ENCODE peak calls at places on chromosome 10, in ten cellular contexts. N is effector CD8-positive, alpha-beta T cell; X is lung; P is K562; F is HTR-8/SVneo; S is HFFc6; Z is HT1080; C is stimulated activated naive B cell treated with anti-CD40 and anti-IgM and Interleukin-4, amounts not matched to agents 10 μg/mL and 1 μg/mL and 100 μg/mL, for 72 hours; K is RWPE1; L is omental fat pad. V is an unnamed sample.

GRCh38 chr10:89563861-89564478 is 28.6 kb upstream of the SLC16A12 start:
- DNase-seq in K (peak), N (no peak), S (peak), F (peak), C (no peak), P (peak), L (no peak), Z (peak), X (no peak), V (no peak)

GRCh38 chr10:88253622-88254021 is 329.5 kb downstream of the RNLS start:
- DNase-seq in Z (no peak), P (no peak), L (no peak), F (no peak), X (no peak), S (no peak), N (no peak), C (no peak), K (no peak), V (no peak)

GRCh38 chr10:104903433-104903832 is 262.3 kb downstream of the SORCS3 start:
- DNase-seq in P (no peak), S (no peak), K (no peak), X (no peak), N (no peak), F (no peak), Z (no peak), C (no peak), L (no peak), V (no peak)

GRCh38 chr10:29243061-29243460 is 45.8 kb upstream of the LYZL1 start:
- DNase-seq in P (no peak), C (no peak), K (no peak), Z (no peak), S (no peak), L (no peak), N (no peak), X (no peak), F (no peak), V (no peak)

GRCh38 chr10:72851524-72851923 is 42.0 kb upstream of the OIT3 start:
- DNase-seq in S (no peak), P (no peak), C (no peak), N (no peak), F (no peak), X (no peak), L (no peak), K (no peak), Z (no peak), V (no peak)

GRCh38 chr10:119253433-119254174 is 46.2 kb downstream of the GRK5 start:
- DNase-seq in S (peak), C (peak), N (no peak), P (no peak), K (peak), L (no peak), X (peak), F (peak), Z (peak), V (no peak)

GRCh38 chr10:117271427-117271826 is 30.5 kb downstream of the SLC18A2 start:
- DNase-seq in L (no peak), C (no peak), S (peak), P (no peak), Z (peak), F (no peak), X (no peak), K (peak), N (no peak), V (no peak)

GRCh38 chr10:12351447-12351846 is 2.1 kb downstream of the CAMK1D start:
- DNase-seq in N (no peak), F (no peak), S (no peak), Z (no peak), L (no peak), P (no peak), X (no peak), C (no peak), K (no peak), V (no peak)

GRCh38 chr10:91220194-91220953 is at the start of gene PCGF5:
- DNase-seq in L (peak), F (peak), C (peak), X (peak), P (peak), K (peak), S (peak), N (peak), Z (peak), V (peak)

GRCh38 chr10:6721480-6721879 is 141.4 kb upstream of the PRKCQ start:
- DNase-seq in L (no peak), X (no peak), F (peak), P (no peak), C (no peak), K (peak), Z (peak), N (no peak), S (peak), V (no peak)

GRCh38 chr10:46273506-46274477 is 13.0 kb upstream of the ANTXRL start:
- DNase-seq in L (no peak), N (no peak), S (no peak), C (no peak), X (no peak), K (no peak), P (peak), Z (no peak), F (no peak), V (no peak)

GRCh38 chr10:87093461-87094372 is 926 bp downstream of the GLUD1 start:
- DNase-seq in K (peak), P (peak), Z (peak), L (peak), N (peak), C (peak), F (no peak), S (peak), X (peak), V (peak)

GRCh38 chr10:19730848-19731247 is 85.4 kb upstream of the PLXDC2 start:
- DNase-seq in L (no peak), F (no peak), C (no peak), X (no peak), K (no peak), Z (no peak), P (no peak), S (no peak), N (no peak), V (no peak)

GRCh38 chr10:33215154-33215553 is 119.3 kb downstream of the NRP1 start:
- DNase-seq in X (no peak), K (no peak), P (no peak), C (no peak), Z (no peak), L (no peak), S (peak), N (no peak), F (no peak), V (no peak)

GRCh38 chr10:129541208-129541607 is 74.2 kb downstream of the MGMT start:
- DNase-seq in C (no peak), X (no peak), L (no peak), K (no peak), P (no peak), Z (no peak), N (no peak), S (no peak), F (peak), V (no peak)

GRCh38 chr10:88150338-88150737 is 286.9 kb downstream of the PTEN start:
- DNase-seq in X (no peak), C (no peak), K (peak), N (no peak), Z (peak), L (no peak), S (peak), F (no peak), P (no peak), V (no peak)

GRCh38 chr10:116704926-116705325 is 37.4 kb downstream of the HSPA12A start:
- DNase-seq in S (no peak), F (no peak), L (no peak), Z (no peak), K (no peak), C (no peak), N (no peak), X (no peak), P (no peak), V (no peak)

GRCh38 chr10:104252349-104252748 is 2.3 kb upstream of the GSTO1 start:
- DNase-seq in Z (no peak), L (no peak), X (no peak), F (no peak), C (no peak), S (no peak), P (peak), N (no peak), K (no peak), V (no peak)

GRCh38 chr10:133419211-133419950 is 5.0 kb downstream of the SPRN start:
- DNase-seq in P (no peak), N (no peak), S (no peak), L (no peak), F (no peak), X (no peak), Z (no peak), C (no peak), K (no peak), V (peak)

GRCh38 chr10:103828107-103828506 is 27.3 kb downstream of the SH3PXD2A start:
- DNase-seq in L (no peak), S (no peak), Z (peak), X (no peak), K (peak), C (no peak), N (no peak), P (no peak), F (no peak), V (no peak)

GRCh38 chr10:121753726-121754476 is 155.7 kb upstream of the FGFR2 start:
- DNase-seq in Z (peak), S (peak), L (no peak), C (no peak), F (peak), K (peak), X (no peak), P (no peak), N (no peak), V (no peak)

GRCh38 chr10:88004451-88004850 is 141.0 kb downstream of the PTEN start:
- DNase-seq in Z (peak), K (peak), S (peak), X (no peak), C (no peak), N (no peak), F (peak), P (no peak), L (no peak), V (no peak)